ENCODE peak calls at places on chromosomes 2 and 18, in six cellular contexts. V is small intestine; Y is SJSA1; C is CD8-positive, alpha-beta memory T cell; B is psoas muscle; U is substantia nigra. I is an unnamed sample.

GRCh38 chr2:110149330-110150220 is 34.0 kb upstream of the MALL start:
- DNase-seq in V (no peak), Y (no peak), C (no peak), B (no peak), U (no peak), I (no peak)

GRCh38 chr18:75923169-75923568 is 495.7 kb upstream of the SMIM21 start:
- DNase-seq in V (no peak), Y (peak), C (no peak), B (peak), U (no peak), I (no peak)

GRCh38 chr2:221197223-221197622 is 374.9 kb downstream of the EPHA4 start:
- DNase-seq in V (no peak), Y (no peak), C (no peak), B (no peak), U (no peak), I (no peak)

GRCh38 chr18:63238711-63239110 is 80.9 kb downstream of the BCL2 start:
- DNase-seq in V (no peak), Y (no peak), C (no peak), B (no peak), U (no peak), I (peak)

GRCh38 chr18:28161608-28162599 is 15.0 kb downstream of the CDH2 start:
- DNase-seq in V (no peak), Y (no peak), C (no peak), B (no peak), U (no peak), I (no peak)

GRCh38 chr2:95346738-95347671 is 49.9 kb downstream of the KCNIP3 start:
- DNase-seq in V (peak), Y (peak), C (no peak), B (peak), U (no peak), I (peak)

GRCh38 chr2:191501390-191502168 is 176.4 kb upstream of the NABP1 start:
- DNase-seq in V (peak), Y (no peak), C (no peak), B (no peak), U (no peak), I (no peak)

GRCh38 chr2:74333175-74333574 is 10.0 kb downstream of the SLC4A5 start:
- DNase-seq in V (peak), Y (no peak), C (no peak), B (no peak), U (no peak), I (peak)

GRCh38 chr2:64352292-64352691 is 101.7 kb upstream of the LGALSL start:
- DNase-seq in V (peak), Y (no peak), C (no peak), B (no peak), U (no peak), I (no peak)

GRCh38 chr2:169480079-169480465 is 778 bp downstream of the BBS5 start:
- DNase-seq in V (no peak), Y (no peak), C (no peak), B (no peak), U (no peak), I (no peak)

GRCh38 chr18:79947054-79947755 is 4.2 kb downstream of the SLC66A2 start:
- DNase-seq in V (no peak), Y (no peak), C (no peak), B (peak), U (no peak), I (no peak)

GRCh38 chr2:105194022-105194681 is 47.4 kb upstream of the GPR45 start:
- DNase-seq in V (no peak), Y (no peak), C (no peak), B (no peak), U (no peak), I (no peak)

GRCh38 chr18:4106407-4107033 is 348.6 kb downstream of the DLGAP1 start:
- DNase-seq in V (peak), Y (peak), C (no peak), B (peak), U (peak), I (peak)

GRCh38 chr2:40318931-40319330 is 133.0 kb downstream of the SLC8A1 start:
- DNase-seq in V (no peak), Y (no peak), C (no peak), B (no peak), U (no peak), I (peak)

GRCh38 chr2:41933585-41934322 is 114.1 kb upstream of the PKDCC start:
- DNase-seq in V (no peak), Y (peak), C (no peak), B (no peak), U (no peak), I (no peak)

GRCh38 chr2:133579295-133579694 is 11.0 kb upstream of the NCKAP5 start:
- DNase-seq in V (peak), Y (no peak), C (no peak), B (no peak), U (no peak), I (no peak)

GRCh38 chr2:32424739-32425138 is 67.9 kb downstream of the BIRC6 start:
- DNase-seq in V (no peak), Y (no peak), C (no peak), B (no peak), U (no peak), I (no peak)

GRCh38 chr18:50626317-50626716 is 66.4 kb downstream of the MAPK4 start:
- DNase-seq in V (no peak), Y (no peak), C (no peak), B (no peak), U (no peak), I (no peak)

GRCh38 chr18:21080576-21080975 is 31.0 kb downstream of the ROCK1 start:
- DNase-seq in V (no peak), Y (no peak), C (no peak), B (no peak), U (no peak), I (no peak)

GRCh38 chr2:101329026-101329425 is 20.5 kb upstream of the RNF149 start:
- DNase-seq in V (peak), Y (no peak), C (no peak), B (no peak), U (no peak), I (no peak)

GRCh38 chr18:34787931-34788532 is 77.9 kb downstream of the DTNA start:
- DNase-seq in V (peak), Y (no peak), C (peak), B (no peak), U (no peak), I (peak)

GRCh38 chr2:101395545-101396351 is 8.4 kb upstream of the CREG2 start:
- DNase-seq in V (no peak), Y (no peak), C (no peak), B (no peak), U (no peak), I (no peak)

GRCh38 chr2:96701636-96702035 is 38.2 kb downstream of the LMAN2L start:
- DNase-seq in V (no peak), Y (no peak), C (no peak), B (no peak), U (no peak), I (no peak)

GRCh38 chr2:88100489-88100858 is 27.4 kb downstream of the FABP1 start:
- DNase-seq in V (no peak), Y (no peak), C (no peak), B (peak), U (no peak), I (peak)

GRCh38 chr2:192145496-192145895 is 49.2 kb downstream of the TMEFF2 start:
- DNase-seq in V (no peak), Y (no peak), C (no peak), B (no peak), U (no peak), I (no peak)

GRCh38 chr2:128420131-128420530 is 101.5 kb upstream of the HS6ST1 start:
- DNase-seq in V (no peak), Y (no peak), C (no peak), B (no peak), U (no peak), I (no peak)

GRCh38 chr2:157404363-157404762 is 39.5 kb downstream of the CYTIP start:
- DNase-seq in V (peak), Y (no peak), C (peak), B (no peak), U (no peak), I (no peak)

GRCh38 chr18:45871655-45872054 is 46.2 kb downstream of the SIGLEC15 start:
- DNase-seq in V (no peak), Y (no peak), C (no peak), B (no peak), U (no peak), I (no peak)

GRCh38 chr2:38615237-38615636 is 12.5 kb upstream of the HNRNPLL start:
- DNase-seq in V (no peak), Y (no peak), C (no peak), B (no peak), U (no peak), I (no peak)

GRCh38 chr2:119732026-119732425 is 27.7 kb upstream of the PTPN4 start:
- DNase-seq in V (no peak), Y (no peak), C (no peak), B (no peak), U (no peak), I (no peak)

GRCh38 chr2:28678175-28678855 is 73.3 kb upstream of the PPP1CB start:
- DNase-seq in V (peak), Y (no peak), C (no peak), B (peak), U (no peak), I (no peak)

GRCh38 chr2:12507295-12507694 is 209.4 kb upstream of the TRIB2 start:
- DNase-seq in V (no peak), Y (no peak), C (peak), B (no peak), U (no peak), I (no peak)

GRCh38 chr2:65033178-65033577 is 23.0 kb upstream of the CEP68 start:
- DNase-seq in V (no peak), Y (no peak), C (no peak), B (no peak), U (no peak), I (no peak)

GRCh38 chr2:226115102-226115831 is 684.4 kb downstream of the IRS1 start:
- DNase-seq in V (no peak), Y (peak), C (no peak), B (no peak), U (no peak), I (no peak)

GRCh38 chr2:113324684-113325160 is 46.0 kb upstream of the PAX8 start:
- DNase-seq in V (peak), Y (peak), C (peak), B (peak), U (no peak), I (peak)

GRCh38 chr2:85990084-85990483 is 101.3 kb upstream of the ST3GAL5 start:
- DNase-seq in V (no peak), Y (peak), C (no peak), B (no peak), U (no peak), I (no peak)

GRCh38 chr2:70603066-70603465 is 49.4 kb upstream of the TGFA start:
- DNase-seq in V (no peak), Y (no peak), C (no peak), B (no peak), U (no peak), I (no peak)

GRCh38 chr2:165899311-165899710 is 54.3 kb downstream of the TTC21B start:
- DNase-seq in V (no peak), Y (no peak), C (no peak), B (no peak), U (no peak), I (no peak)

GRCh38 chr2:174035981-174036742 is 71.0 kb upstream of the SP3 start:
- DNase-seq in V (no peak), Y (peak), C (no peak), B (peak), U (no peak), I (no peak)
- H3K27ac ChIP-seq in V (no peak), Y (peak), C (no peak), B (peak), U (no peak), I (no peak)

GRCh38 chr2:241410739-241411176 is 54.7 kb downstream of the FARP2 start:
- DNase-seq in V (no peak), Y (no peak), C (no peak), B (no peak), U (no peak), I (no peak)

GRCh38 chr2:241413929-241414580 is 58.0 kb downstream of the FARP2 start:
- DNase-seq in V (no peak), Y (no peak), C (no peak), B (no peak), U (no peak), I (no peak)

GRCh38 chr2:241415196-241415595 is 59.1 kb downstream of the FARP2 start:
- DNase-seq in V (no peak), Y (no peak), C (no peak), B (no peak), U (no peak), I (no peak)

GRCh38 chr2:241408849-241409248 is 52.8 kb downstream of the FARP2 start:
- DNase-seq in V (no peak), Y (no peak), C (no peak), B (no peak), U (no peak), I (no peak)

GRCh38 chr2:241412144-241412543 is 56.1 kb downstream of the FARP2 start:
- DNase-seq in V (no peak), Y (no peak), C (no peak), B (no peak), U (no peak), I (no peak)
- H3K27ac ChIP-seq in V (no peak), Y (no peak), C (peak), B (no peak), U (no peak), I (no peak)

DNA sequence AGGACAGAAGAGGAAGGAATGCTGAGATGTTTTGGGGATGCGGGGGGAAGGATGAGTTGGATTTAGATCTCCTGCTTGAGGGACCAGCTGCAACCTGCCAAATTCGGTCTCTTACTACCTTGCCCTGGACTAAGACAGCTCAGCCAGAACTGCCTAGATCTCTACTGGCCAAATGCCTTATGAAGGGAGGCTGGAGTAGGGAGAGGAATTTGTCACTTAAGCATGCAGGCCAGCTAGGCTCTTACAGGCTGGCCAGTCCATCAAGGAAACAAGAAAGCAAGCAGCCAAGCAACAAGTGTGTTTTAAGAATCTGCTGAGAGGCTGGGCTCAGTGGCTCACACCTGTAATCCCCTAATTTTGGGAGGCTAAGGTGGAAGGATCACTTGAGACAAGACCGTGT is 9.8 kb upstream of the ZFP36L2 start:
- DNase-seq in V (no peak), Y (no peak), C (no peak), B (no peak), U (no peak), I (no peak)
- H3K27ac ChIP-seq in V (no peak), Y (no peak), C (no peak), B (no peak), U (no peak), I (no peak)

DNA sequence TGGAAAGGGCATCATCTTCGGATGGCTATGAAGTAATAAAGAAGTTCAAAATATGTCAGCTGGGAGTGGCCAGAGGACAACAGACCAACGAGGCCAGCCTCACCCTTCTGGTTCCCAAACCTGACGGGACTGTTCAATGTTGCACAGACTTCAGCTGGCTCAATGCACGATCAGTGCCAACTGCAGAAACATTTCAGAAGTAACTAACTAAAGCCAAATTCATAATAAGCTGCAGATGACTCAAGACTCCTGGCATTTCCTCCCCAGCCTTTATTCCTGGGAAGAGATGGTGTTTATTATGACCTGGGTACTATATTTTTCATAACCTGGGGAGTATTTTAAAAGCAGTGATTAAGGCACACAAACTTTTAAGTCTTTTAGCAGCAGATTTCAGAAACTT is 3.8 kb upstream of the ATP6V1C2 start:
- DNase-seq in V (no peak), Y (no peak), C (no peak), B (no peak), U (no peak), I (no peak)
- H3K27ac ChIP-seq in V (no peak), Y (no peak), C (no peak), B (no peak), U (no peak), I (no peak)

DNA sequence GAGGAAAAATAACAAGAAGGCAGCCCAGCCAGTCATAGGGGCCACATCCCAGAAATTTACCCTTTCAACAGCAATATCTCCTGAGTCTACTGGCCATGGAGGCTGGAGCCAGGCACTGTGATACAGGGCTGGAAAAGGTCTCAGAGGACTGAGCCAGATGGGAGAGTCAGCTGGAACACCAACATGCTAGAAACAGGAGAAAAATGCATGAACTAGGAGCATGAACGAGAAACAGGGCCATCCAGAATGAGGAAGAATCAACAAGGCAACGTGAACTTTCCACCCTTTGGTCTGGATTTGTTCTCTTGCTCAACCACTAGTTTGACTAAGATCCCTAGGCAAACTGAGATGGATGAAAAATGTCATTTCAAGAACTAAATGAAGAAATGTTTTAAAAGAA is 13.1 kb downstream of the PID1 start:
- DNase-seq in V (no peak), Y (no peak), C (no peak), B (no peak), U (no peak), I (no peak)
- H3K27ac ChIP-seq in V (no peak), Y (no peak), C (no peak), B (no peak), U (no peak), I (no peak)

DNA sequence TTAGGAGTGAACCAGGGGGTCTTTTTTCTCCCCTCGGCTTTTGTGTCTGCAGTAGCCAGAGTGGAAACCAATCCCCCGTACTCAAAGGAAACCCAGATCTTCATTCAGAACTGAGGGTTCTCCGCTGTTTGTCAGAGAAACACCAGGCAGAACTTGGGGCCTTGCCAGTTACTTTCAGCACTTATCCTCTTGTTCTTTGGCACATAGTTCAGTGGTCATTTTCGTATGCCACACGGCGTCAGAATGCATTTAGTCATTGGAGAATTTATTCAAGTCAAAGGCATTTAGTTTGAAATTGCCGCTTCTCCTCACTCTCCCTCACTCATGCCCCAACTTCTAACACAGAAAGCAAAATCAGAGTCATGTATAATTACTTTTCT is 102.9 kb downstream of the CABLES1 start:
- DNase-seq in V (peak), Y (peak), C (no peak), B (no peak), U (no peak), I (no peak)
- H3K27ac ChIP-seq in V (peak), Y (peak), C (no peak), B (peak), U (peak), I (no peak)

DNA sequence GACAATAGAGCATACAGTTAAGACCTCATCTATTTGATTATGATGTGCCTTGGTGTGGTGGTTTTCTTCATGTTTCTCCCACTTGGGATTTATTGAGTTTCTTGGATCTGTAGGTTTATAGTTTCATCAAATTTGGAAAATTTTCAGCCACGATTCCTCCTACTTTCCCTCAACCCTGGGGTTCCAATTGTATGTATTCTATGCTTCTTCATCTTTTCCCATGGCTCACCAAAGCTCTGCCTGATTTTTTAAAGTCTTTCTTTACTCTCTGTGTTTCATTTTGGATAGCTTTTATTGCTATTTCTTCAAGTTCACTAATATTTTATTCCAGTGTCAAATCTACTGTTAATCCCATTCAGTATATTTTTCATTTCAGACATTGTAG is 132.7 kb downstream of the CTIF start:
- DNase-seq in V (no peak), Y (no peak), C (no peak), B (no peak), U (no peak), I (no peak)
- H3K27ac ChIP-seq in V (no peak), Y (no peak), C (no peak), B (no peak), U (no peak), I (no peak)

GRCh38 chr2:1713839-1714236 is 30.5 kb downstream of the PXDN start:
- DNase-seq in V (no peak), Y (no peak), C (no peak), B (no peak), U (no peak), I (no peak)

GRCh38 chr2:1715184-1716012 is 28.9 kb downstream of the PXDN start:
- DNase-seq in V (no peak), Y (no peak), C (no peak), B (no peak), U (no peak), I (no peak)

GRCh38 chr2:1716441-1716840 is 27.9 kb downstream of the PXDN start:
- DNase-seq in V (no peak), Y (peak), C (no peak), B (no peak), U (no peak), I (no peak)

GRCh38 chr2:1714291-1715064 is 29.8 kb downstream of the PXDN start:
- DNase-seq in V (no peak), Y (no peak), C (no peak), B (no peak), U (no peak), I (no peak)

DNA sequence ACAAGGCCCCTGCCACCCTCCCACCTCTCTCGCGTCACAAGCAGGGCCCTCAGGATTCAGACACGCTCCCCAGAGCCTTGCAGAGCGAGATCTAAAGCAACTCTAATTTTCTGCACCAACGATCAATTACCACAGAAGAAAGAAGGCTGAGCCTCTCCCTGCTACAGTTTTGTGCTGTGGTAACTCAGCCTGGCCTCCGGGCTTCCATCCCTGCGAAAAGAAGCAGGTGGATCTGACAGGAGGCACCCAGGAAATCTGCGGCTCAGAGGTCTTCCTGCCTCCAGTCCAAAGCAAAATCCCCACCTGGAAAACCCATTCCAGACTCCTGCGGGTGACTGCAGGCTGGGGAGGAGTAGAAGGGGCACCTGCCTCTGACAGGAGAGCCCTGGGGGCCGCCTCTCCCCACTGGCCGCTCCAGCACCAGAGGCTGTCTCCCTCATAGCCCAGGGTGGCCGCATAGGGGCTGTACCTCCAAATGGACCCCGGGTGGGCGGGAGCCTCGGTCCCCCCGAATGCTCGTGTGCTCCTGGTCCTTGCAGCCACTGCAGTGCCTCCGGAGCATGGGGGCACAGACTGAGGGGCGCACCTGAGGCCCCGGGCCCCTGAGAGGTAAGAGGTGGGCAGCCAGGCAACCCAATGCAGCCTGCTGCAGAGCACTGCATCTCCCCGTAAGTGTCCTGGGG is 31.0 kb downstream of the PXDN start:
- DNase-seq in V (no peak), Y (no peak), C (no peak), B (no peak), U (no peak), I (peak)
- H3K27ac ChIP-seq in V (no peak), Y (no peak), C (no peak), B (no peak), U (no peak), I (peak)

I was measured in neural progenitor cell.